ENCODE peak calls at places on chromosomes 12 and 14, in nine cellular contexts. E is effector memory CD4-positive, alpha-beta T cell; S is IMR-90; R is Panc1; H is GM23248; C is cardiac muscle cell; D is body of pancreas; Z is pancreas; B is Karpas-422. T is an unnamed sample. For H3K4me1, the result is how much of the 10 kb centered on the place peaks cover.

GRCh38 chr14:99527427-99528076 is 46.3 kb downstream of the CCNK start:
- DNase-seq in S (no peak), Z (peak), C (no peak), E (no peak), B (no peak), R (no peak), H (peak), D (no peak), T (no peak)

GRCh38 chr12:42794811-42795210 is 205.3 kb upstream of the PRICKLE1 start:
- DNase-seq in S (peak), H (peak), D (no peak), C (no peak), R (no peak), E (no peak), B (no peak), Z (no peak), T (no peak)

GRCh38 chr14:54781936-54782802 is 120.5 kb downstream of the GCH1 start:
- DNase-seq in S (no peak), B (peak), H (no peak), R (no peak), Z (no peak), C (no peak), E (no peak), D (no peak), T (no peak)

GRCh38 chr14:88749139-88749538 is 43.6 kb downstream of the EML5 start:
- DNase-seq in S (peak), R (no peak), H (no peak), C (no peak), Z (no peak), E (no peak), B (no peak), D (no peak), T (no peak)

GRCh38 chr14:66982247-66982646 is 207.0 kb upstream of the GARIN2 start:
- DNase-seq in H (no peak), C (no peak), S (no peak), R (no peak), Z (no peak), B (no peak), E (no peak), D (no peak), T (no peak)

GRCh38 chr14:20719777-20720176 is 25.9 kb upstream of the EDDM3A start:
- DNase-seq in D (peak), Z (no peak), R (no peak), E (no peak), H (no peak), S (no peak), C (no peak), B (no peak), T (peak)

GRCh38 chr14:81402123-81402495 is 2.0 kb upstream of the STON2 start:
- DNase-seq in H (peak), D (no peak), S (no peak), R (no peak), C (peak), B (no peak), E (no peak), Z (no peak), T (no peak)

GRCh38 chr14:60515696-60516284 is 6.8 kb downstream of the SIX6 start:
- DNase-seq in B (no peak), E (no peak), Z (peak), S (no peak), D (no peak), R (no peak), H (no peak), C (no peak), T (no peak)

GRCh38 chr14:20624495-20625070 is 16.9 kb downstream of the OR6S1 start:
- DNase-seq in D (peak), B (peak), E (peak), Z (no peak), H (peak), S (peak), R (no peak), C (peak), T (peak)

GRCh38 chr14:88245321-88245720 is 77.7 kb downstream of the KCNK10 start:
- DNase-seq in B (no peak), S (no peak), Z (no peak), H (peak), D (no peak), R (no peak), E (no peak), C (no peak), T (no peak)

GRCh38 chr12:70031046-70031445 is 206.0 kb downstream of the MYRFL start:
- DNase-seq in B (no peak), D (no peak), H (no peak), R (no peak), S (no peak), Z (no peak), C (no peak), E (no peak), T (no peak)

GRCh38 chr14:72913809-72914208 is 12.5 kb upstream of the DCAF4 start:
- DNase-seq in E (no peak), C (no peak), Z (no peak), S (no peak), B (no peak), H (no peak), R (no peak), D (no peak), T (no peak)

GRCh38 chr12:53219116-53219955 is 12.3 kb upstream of the ITGB7 start:
- DNase-seq in H (peak), Z (no peak), B (peak), C (peak), R (no peak), D (peak), E (no peak), S (peak), T (no peak)

GRCh38 chr12:115450710-115451109 is 766.7 kb upstream of the TBX3 start:
- DNase-seq in B (no peak), D (no peak), Z (no peak), H (no peak), S (no peak), E (no peak), C (no peak), R (no peak), T (no peak)

GRCh38 chr12:66829660-66830325 is 150.9 kb upstream of the GRIP1 start:
- DNase-seq in E (no peak), D (no peak), S (no peak), C (no peak), H (no peak), Z (no peak), B (no peak), R (no peak), T (peak)

GRCh38 chr12:66066071-66066928 is 64.2 kb downstream of the LLPH start:
- DNase-seq in C (peak), E (no peak), Z (no peak), B (no peak), D (no peak), S (peak), H (peak), R (no peak), T (no peak)

GRCh38 chr14:73325063-73325462 is 87.8 kb downstream of the PAPLN start:
- DNase-seq in B (no peak), S (no peak), C (no peak), D (no peak), R (no peak), E (no peak), H (no peak), Z (no peak), T (no peak)

GRCh38 chr12:77058740-77059139 is 6.6 kb downstream of the E2F7 start:
- DNase-seq in D (no peak), B (no peak), R (no peak), E (no peak), C (no peak), H (peak), S (peak), Z (no peak), T (no peak)
- H3K4me1 ChIP-seq in D (under half), B (under half), R (under half), E (under half), C (under half), H (under half), S (under half), Z (under half), T (under half)

GRCh38 chr12:119247720-119248043 is 69.0 kb downstream of the HSPB8 start:
- DNase-seq in C (no peak), D (no peak), E (no peak), S (no peak), B (no peak), Z (no peak), R (no peak), H (no peak), T (no peak)

GRCh38 chr12:119241049-119241448 is 62.3 kb downstream of the HSPB8 start:
- DNase-seq in R (no peak), B (no peak), C (no peak), D (no peak), E (no peak), S (no peak), Z (no peak), H (no peak), T (no peak)

GRCh38 chr12:119249441-119249840 is 70.7 kb downstream of the HSPB8 start:
- DNase-seq in R (no peak), C (no peak), Z (no peak), H (no peak), E (no peak), S (no peak), B (no peak), D (no peak), T (no peak)

GRCh38 chr12:119247007-119247719 is 68.4 kb downstream of the HSPB8 start:
- DNase-seq in R (no peak), Z (no peak), B (no peak), D (no peak), C (no peak), E (no peak), S (no peak), H (no peak), T (no peak)

GRCh38 chr12:119245904-119246494 is 67.3 kb downstream of the HSPB8 start:
- DNase-seq in E (no peak), B (no peak), Z (no peak), D (no peak), C (no peak), R (no peak), S (no peak), H (no peak), T (no peak)
- H3K27ac ChIP-seq in E (no peak), B (no peak), Z (no peak), D (no peak), C (peak), R (no peak), S (no peak), H (no peak), T (no peak)

GRCh38 chr14:22266141-22266442 is 322.9 kb downstream of the DAD1 start:
- DNase-seq in B (no peak), S (peak), Z (no peak), E (no peak), C (no peak), R (no peak), H (no peak), D (no peak), T (no peak)
- H3K4me1 ChIP-seq in B (under half), S (under half), Z (under half), E (under half), C (under half), R (under half), H (under half), D (under half), T (under half)

GRCh38 chr12:93908846-93909592 is 231.8 kb downstream of the CRADD start:
- DNase-seq in B (no peak), H (peak), E (no peak), S (no peak), C (peak), R (no peak), Z (no peak), D (no peak), T (peak)
- H3K27ac ChIP-seq in B (no peak), H (peak), E (no peak), S (no peak), C (no peak), R (no peak), Z (no peak), D (no peak), T (no peak)

GRCh38 chr12:110739488-110739887 is 3.2 kb downstream of the PPP1CC start:
- DNase-seq in E (no peak), S (no peak), R (no peak), C (no peak), H (no peak), D (no peak), Z (no peak), B (peak), T (peak)

GRCh38 chr12:110741371-110741770 is 1.3 kb downstream of the PPP1CC start:
- DNase-seq in D (no peak), R (no peak), S (no peak), Z (no peak), E (no peak), H (peak), B (peak), C (peak), T (peak)

GRCh38 chr12:110739894-110740293 is 2.8 kb downstream of the PPP1CC start:
- DNase-seq in H (peak), B (no peak), E (no peak), R (no peak), C (no peak), D (no peak), S (peak), Z (no peak), T (no peak)

GRCh38 chr12:110733857-110734373 is 8.8 kb downstream of the PPP1CC start:
- DNase-seq in D (no peak), B (no peak), C (no peak), Z (no peak), R (no peak), H (no peak), E (no peak), S (no peak), T (no peak)

DNA sequence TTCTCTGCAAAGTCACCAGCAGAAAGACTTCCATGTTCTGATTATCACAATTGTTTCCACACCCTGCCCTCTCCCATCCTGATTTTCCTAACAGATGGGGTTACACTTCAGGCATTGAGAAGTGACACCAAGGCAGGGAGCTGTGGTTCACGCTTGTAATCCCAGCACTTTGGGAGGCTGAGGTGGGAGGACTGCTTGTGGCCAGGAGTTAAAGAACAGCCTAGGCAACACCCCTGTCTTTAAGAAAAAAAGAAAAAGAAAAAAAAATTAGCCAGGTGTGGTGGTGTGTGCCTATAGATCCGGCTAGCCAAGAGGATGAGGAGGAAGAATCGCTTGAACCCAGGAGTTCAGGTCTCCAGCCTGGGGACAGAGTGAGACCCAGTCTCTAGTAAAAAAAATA is 5.2 kb downstream of the PPP1CC start:
- DNase-seq in D (no peak), B (no peak), H (no peak), E (no peak), C (no peak), S (no peak), R (no peak), Z (no peak), T (no peak)
- H3K4me1 ChIP-seq in D (half or more), B (under half), H (under half), E (under half), C (under half), S (under half), R (under half), Z (under half), T (under half)

GRCh38 chr12:110421159-110421661 is 17.7 kb upstream of the ANAPC7 start:
- DNase-seq in E (no peak), C (no peak), H (no peak), Z (no peak), S (no peak), B (no peak), D (no peak), R (no peak), T (no peak)
- H3K27ac ChIP-seq in E (no peak), C (peak), H (no peak), Z (no peak), S (no peak), B (no peak), D (no peak), R (no peak), T (no peak)

GRCh38 chr14:22541721-22542120 is 47.3 kb downstream of the DAD1 start:
- DNase-seq in R (no peak), C (no peak), D (no peak), Z (no peak), H (no peak), E (no peak), S (no peak), B (no peak), T (no peak)
- H3K4me1 ChIP-seq in R (under half), C (under half), D (under half), Z (under half), H (under half), E (half or more), S (under half), B (under half), T (under half)

GRCh38 chr12:34016361-34016760 is 5.9 kb upstream of the ALG10 start:
- DNase-seq in B (peak), E (no peak), Z (no peak), D (no peak), R (no peak), C (no peak), H (no peak), S (no peak), T (no peak)
- H3K27ac ChIP-seq in B (no peak), E (no peak), Z (no peak), D (no peak), R (no peak), C (no peak), H (no peak), S (no peak), T (no peak)

DNA sequence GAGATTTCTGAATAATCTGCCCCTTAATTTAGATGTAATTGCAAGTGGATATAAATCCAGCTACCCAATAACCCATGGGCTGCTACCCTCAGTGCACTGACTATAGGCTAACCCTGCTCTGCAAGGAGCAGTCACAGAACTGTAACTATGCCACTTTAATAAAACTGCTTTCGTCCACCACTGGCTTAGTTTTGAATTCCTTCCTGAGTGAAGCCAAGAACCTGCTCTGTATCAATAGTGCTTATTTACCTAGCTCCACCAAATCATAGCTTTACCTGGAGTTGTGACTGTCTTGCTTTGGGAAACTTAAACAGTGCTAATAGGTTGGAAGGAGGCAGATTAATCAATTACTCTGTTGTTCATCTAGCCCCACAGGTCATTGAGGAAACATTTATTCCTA is 1524.4 kb upstream of the SEL1L start:
- DNase-seq in Z (no peak), E (no peak), S (no peak), B (no peak), H (no peak), C (no peak), D (no peak), R (no peak), T (no peak)
- H3K4me1 ChIP-seq in Z (under half), E (under half), S (under half), B (under half), H (under half), C (under half), D (under half), R (under half), T (under half)

T was measured in small intestine.